ENCODE peak calls at places on chromosomes 1 and 21, in five cellular contexts. O is activated B cell treated with CpG ODN at 0.5 μM for 24 hours, Q is lower lobe of right lung, W is OCI-LY7, E is brain microvascular endothelial cell. H is an unnamed sample.

GRCh38 chr1:234582626-234583354 is 27.2 kb downstream of the IRF2BP2 start:
- DNase-seq in E (peak; percentile 12), W (no peak), Q (no peak), O (no peak), H (no peak)

GRCh38 chr1:9628541-9629444 is 22.7 kb upstream of the PIK3CD start:
- DNase-seq in O (peak; percentile 59), W (peak; percentile 48), Q (no peak), E (no peak), H (no peak)

GRCh38 chr1:210726621-210727020 is 397.9 kb downstream of the HHAT start:
- DNase-seq in Q (no peak), O (no peak), E (peak; percentile 8), W (peak; percentile 36), H (peak; percentile 61)

GRCh38 chr1:116878804-116879477 is 30.8 kb upstream of the PTGFRN start:
- DNase-seq in O (no peak), Q (no peak), E (peak; percentile 34), W (no peak), H (peak; percentile 48)

GRCh38 chr1:97906567-97907228 is 14.1 kb downstream of the DPYD start:
- DNase-seq in E (peak; percentile 86), O (no peak), W (no peak), Q (peak; percentile 57), H (no peak)

GRCh38 chr1:36350659-36351171 is 27.3 kb upstream of the EVA1B start:
- DNase-seq in O (peak; percentile 36), E (peak; percentile 79), Q (peak; percentile 66), W (no peak), H (no peak)

GRCh38 chr1:244049969-244050834 is 881 bp upstream of the ZBTB18 start:
- DNase-seq in E (no peak), W (peak; percentile 63), Q (peak; percentile 55), O (peak; percentile 35), H (no peak)

GRCh38 chr1:8782955-8783354 is 34.5 kb downstream of the RERE start:
- DNase-seq in O (no peak), Q (no peak), W (no peak), E (no peak), H (no peak)

GRCh38 chr1:236494586-236495207 is 29.1 kb upstream of the LGALS8 start:
- DNase-seq in Q (no peak), E (no peak), O (no peak), W (no peak), H (peak; percentile 54)

GRCh38 chr1:176959461-176959860 is 205.1 kb downstream of the ASTN1 start:
- DNase-seq in Q (no peak), O (no peak), W (no peak), E (no peak), H (no peak)

GRCh38 chr1:244652699-244653438 is at the start of gene DESI2:
- DNase-seq in Q (peak; percentile 99), E (peak; percentile 100), W (peak; percentile 100), O (peak; percentile 98), H (peak; percentile 95)

GRCh38 chr1:236795757-236796719 is 946 bp downstream of the MTR start:
- DNase-seq in O (no peak), W (peak; percentile 8), Q (no peak), E (peak; percentile 16), H (no peak)

GRCh38 chr1:205714190-205714905 is 34.0 kb upstream of the SLC45A3 start:
- DNase-seq in W (no peak), O (no peak), E (no peak), Q (no peak), H (no peak)

GRCh38 chr1:33094486-33094885 is 13.5 kb downstream of the AZIN2 start:
- DNase-seq in O (no peak), Q (no peak), E (no peak), W (no peak), H (no peak)

GRCh38 chr1:2270260-2271100 is 42.4 kb downstream of the SKI start:
- DNase-seq in Q (no peak), W (no peak), E (no peak), O (no peak), H (no peak)

DNA sequence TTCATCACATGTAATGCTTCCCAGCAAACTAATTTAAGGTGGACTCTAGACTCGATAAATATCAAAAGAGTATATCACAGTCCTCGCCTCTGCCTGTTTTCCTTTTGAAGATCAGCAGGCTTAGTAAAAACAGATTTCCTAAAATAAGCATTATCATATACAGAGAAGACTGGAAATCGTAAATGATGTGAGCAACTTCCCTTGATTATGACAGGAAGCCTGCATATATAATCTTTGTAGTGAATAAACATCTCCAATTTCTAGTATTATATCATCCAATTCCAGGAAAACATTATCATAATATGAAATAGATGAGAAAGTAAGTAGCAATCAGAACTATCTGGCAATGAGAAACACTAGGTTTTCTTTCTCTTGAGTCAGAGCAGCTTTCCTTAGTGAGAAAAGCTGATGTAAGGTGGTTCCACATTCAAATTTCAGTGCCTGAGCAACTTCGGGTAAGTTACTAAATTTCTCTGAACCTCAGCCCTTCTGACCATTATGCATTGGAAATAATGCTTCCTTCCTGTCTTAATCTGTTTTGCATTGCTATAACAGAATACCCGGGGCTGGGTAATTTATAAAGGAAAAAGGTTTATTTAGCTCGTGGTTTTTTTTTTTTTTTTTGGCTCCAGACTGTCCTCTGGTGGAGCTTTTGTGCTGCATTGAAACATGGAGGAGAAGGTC is 12.6 kb upstream of the POU2F1 start:
- DNase-seq in E (no peak), O (no peak), Q (no peak), W (peak; percentile 28), H (no peak)
- TF ChIP-seq CTCF in E (peak; percentile 49), O (no peak), Q (peak; percentile 11), W (peak; percentile 69), H (no peak)

DNA sequence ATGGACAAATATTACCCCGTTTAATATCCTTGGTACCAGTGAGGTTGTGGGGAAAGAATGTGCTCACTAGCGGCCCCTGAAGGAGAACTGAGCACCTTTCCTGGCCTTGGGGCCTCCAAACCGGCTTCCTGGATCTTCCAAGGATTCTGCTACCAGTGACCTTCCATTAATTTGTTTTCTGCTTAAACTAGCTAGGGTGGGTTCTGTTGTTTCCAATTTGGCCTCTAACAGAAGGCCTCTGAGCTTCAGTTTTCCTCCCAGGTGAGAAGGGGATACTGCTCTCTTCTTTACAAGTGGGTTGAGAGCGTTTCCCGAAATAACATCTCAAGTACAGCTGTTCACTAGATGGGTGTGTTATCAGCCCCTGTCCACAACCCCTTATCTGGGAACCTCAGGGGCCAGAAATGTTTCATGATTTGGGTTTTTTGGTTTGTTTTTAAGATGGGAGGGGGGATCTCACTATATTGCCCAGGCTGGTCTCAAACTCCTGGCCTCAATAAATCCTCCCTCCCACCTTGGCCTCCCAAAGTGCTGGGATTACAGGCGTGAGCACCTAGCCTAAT is 16.9 kb upstream of the IFNGR2 start:
- DNase-seq in W (peak; percentile 32), O (no peak), Q (no peak), E (no peak), H (no peak)
- TF ChIP-seq CTCF in W (peak; percentile 63), O (no peak), Q (peak; percentile 7), E (peak; percentile 59), H (no peak)

GRCh38 chr1:15962176-15962575 is 13.7 kb downstream of the ZBTB17 start:
- DNase-seq in O (no peak), E (no peak), W (no peak), Q (no peak), H (no peak)
- TF ChIP-seq CTCF in O (no peak), E (no peak), W (no peak), Q (no peak), H (no peak)

GRCh38 chr1:6037338-6037762 is 8.3 kb upstream of the KCNAB2 start:
- DNase-seq in W (peak; percentile 47), O (peak; percentile 30), Q (no peak), E (peak; percentile 87), H (no peak)
- TF ChIP-seq CTCF in W (no peak), O (no peak), Q (no peak), E (no peak), H (no peak)

DNA sequence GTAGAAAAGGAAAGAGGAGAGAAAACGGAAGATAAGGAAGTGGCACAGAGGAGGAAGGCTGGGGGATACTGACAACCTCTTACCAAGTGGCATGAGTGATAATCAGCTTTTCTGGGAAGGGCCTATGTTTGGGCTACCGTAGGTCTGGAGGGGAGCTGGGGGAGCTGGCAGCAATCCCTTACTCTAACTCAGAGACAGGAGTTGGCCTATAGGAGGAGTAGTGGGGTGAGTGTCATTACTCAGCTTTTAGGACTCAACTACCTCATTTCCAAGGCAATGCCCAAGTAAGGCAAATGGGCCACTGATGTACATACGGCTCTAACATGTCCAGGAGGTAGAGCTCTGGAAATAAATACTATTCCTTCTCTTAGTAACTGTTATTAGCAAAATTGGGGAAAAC is 48.7 kb upstream of the DMRTA2 start:
- DNase-seq in W (no peak), E (no peak), Q (no peak), O (no peak), H (no peak)
- TF ChIP-seq CTCF in W (no peak), E (no peak), Q (no peak), O (no peak), H (no peak)

GRCh38 chr21:43944181-43944633 is 67.9 kb upstream of the TRAPPC10 start:
- DNase-seq in Q (no peak), O (no peak), W (no peak), E (no peak), H (no peak)
- TF ChIP-seq CTCF in Q (no peak), O (no peak), W (no peak), E (no peak), H (no peak)

GRCh38 chr1:3409737-3410434 is 44.6 kb upstream of the ARHGEF16 start:
- DNase-seq in O (no peak), W (no peak), E (peak; percentile 54), Q (no peak), H (no peak)
- TF ChIP-seq CTCF in O (no peak), W (no peak), E (peak; percentile 85), Q (peak; percentile 47), H (no peak)

DNA sequence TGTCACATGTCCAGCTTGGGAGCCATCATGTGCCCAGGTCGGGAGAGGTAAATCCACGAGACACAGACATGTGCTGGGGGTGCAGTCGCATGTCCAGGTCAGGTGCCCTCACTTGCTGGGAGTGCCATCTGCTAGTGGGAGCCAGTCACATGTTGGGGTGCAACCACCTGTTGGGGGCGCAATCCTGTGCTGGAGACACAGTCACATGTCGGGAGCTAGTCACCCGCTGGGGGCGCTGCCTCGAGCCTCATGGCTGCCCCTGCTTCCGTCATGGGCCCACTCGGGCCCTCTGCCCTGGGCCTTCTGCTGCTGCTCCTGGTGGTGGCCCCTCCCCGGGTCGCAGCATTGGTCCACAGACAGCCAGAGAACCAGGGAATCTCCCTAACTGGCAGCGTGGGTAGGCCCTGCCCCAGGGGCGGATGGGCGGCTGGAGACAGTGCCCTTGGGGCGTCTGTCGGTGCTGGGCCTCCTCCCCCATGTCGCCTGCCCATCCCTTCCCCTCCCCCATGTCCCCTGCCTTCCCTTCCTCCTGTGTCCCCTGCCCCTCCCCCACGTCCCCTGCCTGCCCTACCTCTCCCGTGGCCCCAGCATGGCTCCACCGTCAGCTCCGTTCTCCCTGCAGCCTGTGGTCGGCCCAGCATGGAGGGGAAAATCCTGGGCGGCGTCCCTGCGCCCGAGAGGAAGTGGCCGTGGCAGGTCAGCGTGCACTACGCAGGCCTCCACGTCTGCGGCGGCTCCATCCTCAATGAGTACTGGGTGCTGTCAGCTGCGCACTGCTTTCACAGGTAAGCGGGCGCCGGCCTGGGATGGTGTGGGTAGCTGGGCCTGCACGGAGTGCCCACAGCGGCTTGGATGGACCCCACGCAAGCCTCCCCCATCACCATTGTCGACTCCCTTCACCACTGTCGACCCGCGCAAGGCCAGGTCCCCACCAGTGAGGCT is at the start of gene PRSS38:
- DNase-seq in E (no peak), Q (no peak), W (no peak), O (no peak), H (no peak)
- TF ChIP-seq CTCF in E (no peak), Q (no peak), W (no peak), O (no peak), H (no peak)